ENCODE peak calls at places on chromosomes 11 and 22, in four cellular contexts. Z is HEK293T, N is HepG2, U is K562. Q is an unnamed sample.
A peak's percentile ranks its signal among the peaks of the same experiment; 100 is the strongest.

GRCh38 chr11:115803341-115803740 is 299.1 kb upstream of the CADM1 start:
- DNase-seq in Z (no peak), N (no peak), U (no peak), Q (no peak)

GRCh38 chr11:62399868-62400245 is 19.0 kb upstream of the SCGB1A1 start:
- DNase-seq in Z (no peak), N (no peak), U (no peak), Q (no peak)

GRCh38 chr22:25930083-25930482 is 188.1 kb downstream of the MYO18B start:
- DNase-seq in Z (no peak), N (no peak), U (no peak), Q (no peak)

GRCh38 chr11:64436025-64436424 is 77.1 kb downstream of the RPS6KA4 start:
- DNase-seq in Z (no peak), N (no peak), U (no peak), Q (no peak)

GRCh38 chr11:114059278-114059983 is at the start of gene ZBTB16:
- DNase-seq in Z (peak; percentile 79), N (no peak), U (no peak), Q (peak; percentile 79)

GRCh38 chr11:103928040-103928555 is 108.3 kb upstream of the DDI1 start:
- DNase-seq in Z (no peak), N (no peak), U (no peak), Q (no peak)

GRCh38 chr11:16779436-16779835 is 41.0 kb downstream of the C11orf58 start:
- DNase-seq in Z (no peak), N (no peak), U (peak; percentile 80), Q (peak; percentile 33)

GRCh38 chr22:36552300-36552699 is 23.3 kb upstream of the EIF3D start:
- DNase-seq in Z (no peak), N (no peak), U (no peak), Q (no peak)

GRCh38 chr11:65132988-65133700 is 1.2 kb downstream of the SYVN1 start:
- DNase-seq in Z (peak; percentile 39), N (peak; percentile 47), U (peak; percentile 71), Q (peak; percentile 74)

GRCh38 chr11:102085864-102086551 is 24.2 kb upstream of the YAP1 start:
- DNase-seq in Z (no peak), N (peak; percentile 94), U (no peak), Q (no peak)

GRCh38 chr11:76773921-76774361 is 9.2 kb upstream of the TSKU start:
- DNase-seq in Z (no peak), N (no peak), U (no peak), Q (no peak)

GRCh38 chr22:30559889-30560288 is 13.3 kb upstream of the SEC14L6 start:
- DNase-seq in Z (no peak), N (no peak), U (no peak), Q (no peak)

GRCh38 chr11:102287963-102288744 is 29.1 kb upstream of the BIRC3 start:
- DNase-seq in Z (peak; percentile 79), N (peak; percentile 68), U (peak; percentile 70), Q (no peak)

GRCh38 chr11:8335186-8335585 is 71.5 kb upstream of the LMO1 start:
- DNase-seq in Z (no peak), N (no peak), U (no peak), Q (no peak)

GRCh38 chr11:9142732-9143131 is 51.3 kb upstream of the SCUBE2 start:
- DNase-seq in Z (no peak), N (no peak), U (no peak), Q (no peak)

GRCh38 chr11:61890536-61891330 is 612 bp downstream of the FADS3 start:
- DNase-seq in Z (no peak), N (peak; percentile 56), U (peak; percentile 67), Q (no peak)

GRCh38 chr11:80466570-80466969 is 1025.7 kb upstream of the TENM4 start:
- DNase-seq in Z (no peak), N (no peak), U (no peak), Q (no peak)

GRCh38 chr22:21641417-21641794 is 696 bp upstream of the SDF2L1 start:
- DNase-seq in Z (no peak), N (peak; percentile 59), U (peak; percentile 95), Q (no peak)

GRCh38 chr22:21657361-21658118 is 8.3 kb upstream of the PPIL2 start:
- DNase-seq in Z (peak; percentile 87), N (peak; percentile 70), U (peak; percentile 100), Q (peak; percentile 80)

GRCh38 chr11:86623736-86624135 is 48.7 kb downstream of the ME3 start:
- DNase-seq in Z (no peak), N (no peak), U (no peak), Q (no peak)

GRCh38 chr11:65817312-65817814 is 16.4 kb upstream of the SNX32 start:
- DNase-seq in Z (no peak), N (no peak), U (no peak), Q (no peak)

GRCh38 chr11:34837246-34837856 is 78.8 kb downstream of the APIP start:
- DNase-seq in Z (no peak), N (peak; percentile 50), U (no peak), Q (peak; percentile 22)

GRCh38 chr11:35050596-35050995 is 88.4 kb upstream of the CD44 start:
- DNase-seq in Z (no peak), N (no peak), U (no peak), Q (no peak)

GRCh38 chr22:49997932-49998717 is 14.4 kb downstream of the IL17REL start:
- DNase-seq in Z (peak; percentile 2), N (no peak), U (no peak), Q (no peak)

GRCh38 chr11:126816655-126817054 is 183.9 kb downstream of the KIRREL3 start:
- DNase-seq in Z (no peak), N (no peak), U (no peak), Q (no peak)

GRCh38 chr22:20604776-20605221 is 97.4 kb downstream of the MED15 start:
- DNase-seq in Z (no peak), N (peak; percentile 63), U (peak; percentile 86), Q (no peak)

GRCh38 chr11:6377902-6378694 is 12.2 kb upstream of the SMPD1 start:
- DNase-seq in Z (no peak), N (no peak), U (no peak), Q (no peak)

GRCh38 chr22:25172153-25172552 is 27.5 kb upstream of the CRYBB3 start:
- DNase-seq in Z (no peak), N (peak; percentile 21), U (peak; percentile 11), Q (no peak)

GRCh38 chr11:62806611-62807121 is 1.4 kb upstream of the NXF1 start:
- DNase-seq in Z (no peak), N (no peak), U (no peak), Q (no peak)

GRCh38 chr22:41768420-41768819 is 32.1 kb upstream of the CCDC134 start:
- DNase-seq in Z (no peak), N (no peak), U (no peak), Q (no peak)
- TF ChIP-seq ELF4 in Z (no peak), N (no peak), U (no peak), Q (no peak)

GRCh38 chr11:129576652-129577051 is 201.0 kb downstream of the BARX2 start:
- DNase-seq in Z (no peak), N (no peak), U (no peak), Q (no peak)

GRCh38 chr11:129573161-129573560 is 197.5 kb downstream of the BARX2 start:
- DNase-seq in Z (no peak), N (no peak), U (no peak), Q (no peak)

GRCh38 chr11:129569007-129569406 is 193.4 kb downstream of the BARX2 start:
- DNase-seq in Z (no peak), N (no peak), U (no peak), Q (no peak)

GRCh38 chr11:129577986-129578385 is 202.3 kb downstream of the BARX2 start:
- DNase-seq in Z (no peak), N (no peak), U (no peak), Q (no peak)

DNA sequence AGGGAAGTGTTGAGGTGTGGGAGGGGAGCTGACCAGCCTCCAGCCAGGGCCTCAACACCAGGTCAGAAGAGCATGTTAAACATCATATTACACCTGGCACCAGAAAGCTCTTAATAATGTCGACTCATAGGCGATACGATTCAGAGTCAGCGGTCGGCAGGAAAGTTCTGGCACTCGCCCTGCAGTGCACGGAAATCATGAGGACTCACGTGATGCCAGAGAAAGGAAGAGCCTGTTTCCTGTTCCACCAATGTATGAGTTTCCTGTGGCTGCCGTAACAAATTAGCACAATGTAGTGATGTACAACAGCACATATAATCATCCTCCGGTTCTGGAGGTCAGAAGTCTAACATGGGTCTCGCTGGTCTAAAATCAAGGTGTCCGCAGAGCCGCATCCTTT is 198.8 kb downstream of the BARX2 start:
- DNase-seq in Z (no peak), N (no peak), U (no peak), Q (no peak)
- TF ChIP-seq ELF4 in Z (no peak), N (no peak), U (no peak), Q (no peak)

DNA sequence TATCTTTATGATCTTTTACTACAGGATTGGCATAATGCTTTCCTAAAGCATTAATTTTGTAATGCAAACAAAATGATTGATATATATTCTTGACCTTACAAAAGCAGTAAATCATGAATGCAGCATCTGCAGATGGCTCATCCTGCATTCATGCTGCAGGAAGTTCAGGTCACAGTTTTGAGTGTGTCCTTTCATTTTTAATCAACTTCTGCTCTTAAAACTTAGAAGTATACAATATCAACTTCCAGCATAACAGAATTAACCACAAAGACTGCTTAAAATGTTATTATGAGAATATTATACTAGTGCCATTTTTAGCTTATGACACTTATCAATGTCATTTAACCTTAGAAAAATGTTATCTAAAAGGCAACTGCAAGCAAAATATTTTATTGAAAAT is 54.0 kb downstream of the SLC36A4 start:
- DNase-seq in Z (no peak), N (no peak), U (no peak), Q (no peak)
- TF ChIP-seq ELF4 in Z (no peak), N (no peak), U (no peak), Q (no peak)

DNA sequence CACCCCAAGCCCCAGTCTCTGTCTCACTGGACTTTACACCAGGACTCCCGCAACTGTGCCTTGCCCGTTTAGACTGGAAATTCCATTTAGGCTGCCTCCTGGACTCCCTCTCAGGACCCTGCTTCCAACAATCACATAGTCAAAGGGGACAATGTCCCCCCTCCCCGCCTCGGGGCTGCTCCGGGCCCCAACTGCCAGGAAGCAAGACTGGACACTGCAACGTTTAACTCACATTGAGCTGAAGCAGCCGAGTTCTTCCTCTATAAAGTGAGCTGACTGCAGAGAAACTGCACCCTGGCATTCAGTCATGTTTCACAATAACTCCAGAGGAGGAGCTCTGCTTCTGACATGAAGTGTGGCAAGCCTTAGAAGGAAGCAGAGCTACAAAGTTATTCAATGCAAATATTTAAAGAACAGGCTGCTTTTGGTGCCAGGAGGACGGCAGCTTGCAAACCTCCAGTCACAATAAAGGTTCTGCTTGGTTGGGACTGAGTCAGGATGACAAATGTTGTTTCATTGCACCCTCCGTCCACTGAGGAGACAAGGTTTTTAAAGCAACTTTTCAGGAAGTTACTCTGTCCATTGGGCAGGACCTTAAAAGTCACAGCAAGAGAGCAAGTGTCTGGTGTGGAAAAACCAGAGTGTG is 19.9 kb downstream of the PACSIN2 start:
- DNase-seq in Z (no peak), N (peak; percentile 98), U (no peak), Q (no peak)
- TF ChIP-seq ELF4 in Z (no peak), N (no peak), U (no peak), Q (no peak)

DNA sequence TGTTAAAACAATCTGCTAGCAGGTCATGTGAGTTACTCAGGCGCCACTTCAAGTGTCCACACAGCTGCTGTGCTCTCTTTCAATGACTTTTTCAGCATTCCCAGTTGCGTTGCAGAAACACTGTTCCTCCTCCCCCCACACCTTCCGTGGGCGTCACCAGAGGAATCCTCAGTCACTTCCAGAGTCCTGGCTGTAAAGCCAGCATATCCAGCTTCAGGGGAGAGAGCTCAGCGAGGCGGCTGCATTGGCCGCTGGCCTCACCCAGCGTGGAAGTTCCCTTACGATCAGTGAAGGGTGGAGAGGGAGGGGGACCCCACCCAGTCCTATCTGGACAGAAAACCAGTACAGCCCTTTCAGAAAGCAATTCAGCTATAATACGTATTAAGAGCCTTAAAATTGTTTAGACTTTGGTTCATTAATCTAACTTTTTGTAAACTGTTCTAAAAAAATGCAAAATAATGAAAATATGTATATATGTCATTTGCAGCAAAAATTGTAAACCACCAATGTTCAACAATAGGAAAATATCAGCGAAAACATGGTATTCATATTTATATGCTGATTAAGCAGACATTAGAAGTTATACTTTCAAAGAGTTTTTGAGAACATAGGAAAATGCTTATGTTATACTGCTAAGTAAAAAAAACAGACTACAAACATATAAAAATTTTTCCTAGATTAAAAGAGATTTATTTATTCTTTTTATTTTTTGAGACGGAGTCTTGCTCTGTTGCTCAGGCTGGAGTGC is 2.8 kb upstream of the ANO9 start:
- DNase-seq in Z (no peak), N (no peak), U (peak; percentile 69), Q (no peak)
- TF ChIP-seq ELF4 in Z (no peak), N (no peak), U (no peak), Q (no peak)

Q was measured in WTC11.